ENCODE peak calls at places on chromosomes 16 and 17, in seven cellular contexts. Z, N, V, Q, E, D and H are unnamed samples.

GRCh38 chr17:1469231-1469852 is 13.3 kb upstream of the CRK start:
- DNase-seq in Z (no peak), N (no peak), V (no peak), Q (no peak), E (peak; percentile 51), D (no peak), H (no peak)

GRCh38 chr17:45129426-45129939 is 2.8 kb downstream of the PLCD3 start:
- DNase-seq in Z (no peak), N (no peak), V (no peak), Q (no peak), E (no peak), D (peak; percentile 58), H (no peak)

GRCh38 chr17:83131268-83132011 is 52.0 kb downstream of the METRNL start:
- DNase-seq in Z (no peak), N (no peak), V (no peak), Q (no peak), E (no peak), D (no peak), H (no peak)

GRCh38 chr17:62809656-62810055 is 1.5 kb upstream of the MARCHF10 start:
- DNase-seq in Z (no peak), N (peak; percentile 30), V (no peak), Q (peak; percentile 51), E (no peak), D (no peak), H (no peak)

GRCh38 chr17:83152745-83153611 is 73.6 kb downstream of the METRNL start:
- DNase-seq in Z (peak; percentile 34), N (no peak), V (no peak), Q (no peak), E (no peak), D (peak; percentile 42), H (peak; percentile 5)

GRCh38 chr17:62689441-62690167 is 62.1 kb downstream of the MRC2 start:
- DNase-seq in Z (no peak), N (no peak), V (no peak), Q (no peak), E (no peak), D (no peak), H (no peak)

GRCh38 chr17:11736613-11737289 is 138.5 kb downstream of the DNAH9 start:
- DNase-seq in Z (peak; percentile 48), N (no peak), V (no peak), Q (no peak), E (no peak), D (no peak), H (peak; percentile 16)

GRCh38 chr17:77319211-77320031 is 178.7 kb downstream of the SEC14L1 start:
- DNase-seq in Z (no peak), N (peak; percentile 79), V (no peak), Q (peak; percentile 91), E (peak; percentile 67), D (peak; percentile 94), H (no peak)

GRCh38 chr16:82995927-82996441 is 369.2 kb downstream of the CDH13 start:
- DNase-seq in Z (no peak), N (peak; percentile 96), V (no peak), Q (peak; percentile 63), E (no peak), D (peak; percentile 23), H (no peak)

GRCh38 chr17:71760062-71760720 is 360.6 kb upstream of the SOX9 start:
- DNase-seq in Z (no peak), N (peak; percentile 14), V (no peak), Q (peak; percentile 22), E (no peak), D (no peak), H (no peak)